ENCODE peak calls at places on chromosomes 11 and 22, in six cellular contexts. R is mucosa of gallbladder; W is activated CD4-positive, alpha-beta T cell treated with anti-CD3 and anti-CD28 coated beads for 36 hours; P is T-helper 2 cell; G is fibroblast of pulmonary artery; U is OCI-LY7. B is an unnamed sample.

GRCh38 chr22:40694409-40694808 is 15.1 kb downstream of the MCHR1 start:
- DNase-seq in R (no peak), W (no peak), P (no peak), G (peak; percentile 21), U (no peak), B (no peak)

GRCh38 chr11:120068114-120068573 is 69.8 kb downstream of the TRIM29 start:
- DNase-seq in R (no peak), W (no peak), P (no peak), G (peak; percentile 48), U (no peak), B (peak; percentile 62)

GRCh38 chr11:68045900-68046299 is 7.1 kb downstream of the TCIRG1 start:
- DNase-seq in R (no peak), W (peak; percentile 3), P (no peak), G (no peak), U (no peak), B (no peak)

GRCh38 chr22:36366291-36366708 is 21.5 kb downstream of the MYH9 start:
- DNase-seq in R (no peak), W (peak; percentile 63), P (no peak), G (no peak), U (no peak), B (no peak)

GRCh38 chr11:109425554-109425953 is 3.6 kb downstream of the C11orf87 start:
- DNase-seq in R (no peak), W (no peak), P (no peak), G (no peak), U (no peak), B (no peak)

GRCh38 chr11:67307545-67308001 is 4.2 kb downstream of the SSH3 start:
- DNase-seq in R (no peak), W (no peak), P (no peak), G (no peak), U (no peak), B (peak; percentile 1)

GRCh38 chr22:32636884-32637283 is 162.3 kb downstream of the FBXO7 start:
- DNase-seq in R (no peak), W (no peak), P (no peak), G (no peak), U (no peak), B (no peak)

GRCh38 chr22:48758905-48759875 is 1068.5 kb downstream of the BRD1 start:
- DNase-seq in R (no peak), W (no peak), P (no peak), G (no peak), U (no peak), B (no peak)

GRCh38 chr11:74466916-74467885 is at the start of gene KCNE3:
- DNase-seq in R (peak; percentile 50), W (no peak), P (no peak), G (peak; percentile 49), U (no peak), B (no peak)

GRCh38 chr11:33734441-33735165 is 1.6 kb downstream of the CD59 start:
- DNase-seq in R (no peak), W (no peak), P (no peak), G (peak; percentile 65), U (no peak), B (no peak)

GRCh38 chr11:19805346-19805745 is 92.7 kb downstream of the NAV2 start:
- DNase-seq in R (no peak), W (no peak), P (no peak), G (no peak), U (no peak), B (no peak)

GRCh38 chr11:126431401-126432064 is 76.0 kb downstream of the ST3GAL4 start:
- DNase-seq in R (peak; percentile 52), W (no peak), P (no peak), G (peak; percentile 75), U (no peak), B (peak; percentile 74)

GRCh38 chr11:44865866-44866272 is 84.8 kb downstream of the TP53I11 start:
- DNase-seq in R (peak; percentile 81), W (no peak), P (no peak), G (no peak), U (no peak), B (no peak)

GRCh38 chr22:20566420-20567260 is 59.2 kb downstream of the MED15 start:
- DNase-seq in R (peak; percentile 90), W (peak; percentile 66), P (peak; percentile 71), G (peak; percentile 64), U (no peak), B (no peak)

GRCh38 chr11:68380786-68381622 is 68.6 kb downstream of the LRP5 start:
- DNase-seq in R (no peak), W (no peak), P (no peak), G (peak; percentile 34), U (peak; percentile 24), B (peak; percentile 43)

GRCh38 chr11:84165139-84165538 is 879.0 kb upstream of the CCDC90B start:
- DNase-seq in R (no peak), W (no peak), P (no peak), G (no peak), U (no peak), B (no peak)

B was measured in H4.